ENCODE peak calls at places on chromosome 6, in four cellular contexts. V is activated naive CD8-positive, alpha-beta T cell treated with anti-CD3 and anti-CD28 coated beads, Interleukin-2, amount 50 U/mL, for 24 hours; W is activated B cell treated with CpG ODN at 0.5 μM for 24 hours; H is activated naive CD4-positive, alpha-beta T cell treated with anti-CD3 and anti-CD28 coated beads, Interleukin-2, amount 50 U/mL, for 72 hours. Z is an unnamed sample.

GRCh38 chr6:129890164-129890563 is 29.0 kb upstream of the TMEM244 start:
- ATAC-seq in H (peak), V (no peak), W (no peak), Z (peak)

GRCh38 chr6:161973064-161973463 is 699.2 kb upstream of the AGPAT4 start:
- ATAC-seq in H (no peak), W (no peak), V (no peak), Z (no peak)

GRCh38 chr6:100948381-100949133 is 67.4 kb upstream of the ASCC3 start:
- ATAC-seq in H (no peak), V (no peak), W (no peak), Z (no peak)

GRCh38 chr6:119267506-119267905 is 82.1 kb downstream of the MAN1A1 start:
- ATAC-seq in V (peak), W (no peak), H (peak), Z (peak)

GRCh38 chr6:82144007-82144851 is 103.3 kb downstream of the IBTK start:
- ATAC-seq in V (peak), W (no peak), H (peak), Z (peak)

GRCh38 chr6:16196958-16197576 is 41.3 kb upstream of the GMPR start:
- ATAC-seq in V (no peak), W (no peak), H (no peak), Z (no peak)

GRCh38 chr6:7617954-7618764 is 28.2 kb downstream of the SNRNP48 start:
- ATAC-seq in H (peak), V (peak), W (peak), Z (peak)

GRCh38 chr6:110529355-110529754 is 52.9 kb upstream of the SLC22A16 start:
- ATAC-seq in W (no peak), H (peak), V (no peak), Z (peak)

GRCh38 chr6:43060034-43060754 is 763 bp downstream of the KLC4 start:
- ATAC-seq in V (no peak), W (no peak), H (no peak), Z (no peak)

GRCh38 chr6:71537717-71538116 is 249.1 kb downstream of the OGFRL1 start:
- ATAC-seq in W (no peak), H (no peak), V (no peak), Z (no peak)

GRCh38 chr6:1686117-1687098 is 76.7 kb downstream of the FOXC1 start:
- ATAC-seq in W (no peak), H (no peak), V (no peak), Z (no peak)

GRCh38 chr6:130473886-130474285 is 108.1 kb downstream of the TMEM200A start:
- ATAC-seq in H (peak), W (no peak), V (peak), Z (peak)

GRCh38 chr6:13303668-13304017 is 24.7 kb downstream of the TBC1D7 start:
- ATAC-seq in W (peak), H (no peak), V (no peak), Z (peak)

GRCh38 chr6:12119085-12119588 is 107.0 kb downstream of the HIVEP1 start:
- ATAC-seq in V (peak), W (peak), H (peak), Z (peak)

GRCh38 chr6:153048631-153049030 is 46.1 kb upstream of the MTRF1L start:
- ATAC-seq in V (no peak), H (no peak), W (no peak), Z (no peak)

GRCh38 chr6:99592900-99593299 is 13.7 kb upstream of the PRDM13 start:
- ATAC-seq in W (no peak), H (no peak), V (no peak), Z (no peak)

GRCh38 chr6:106247293-106247692 is 78.3 kb downstream of the ATG5 start:
- ATAC-seq in W (peak), V (no peak), H (no peak), Z (peak)

GRCh38 chr6:83962592-83962991 is 71.0 kb upstream of the MRAP2 start:
- ATAC-seq in H (no peak), W (peak), V (no peak), Z (no peak)

GRCh38 chr6:50724381-50725124 is 11.2 kb downstream of the TFAP2D start:
- ATAC-seq in V (no peak), H (no peak), W (no peak), Z (no peak)

GRCh38 chr6:13513606-13514502 is 26.5 kb upstream of the GFOD1 start:
- ATAC-seq in H (peak), V (no peak), W (no peak), Z (peak)

GRCh38 chr6:106539931-106540330 is 89.4 kb downstream of the RTN4IP1 start:
- ATAC-seq in W (no peak), V (no peak), H (no peak), Z (no peak)